ENCODE peak calls at places on chromosomes 1 and 21, in eight cellular contexts. One of them, this sample, is unnamed.

GRCh38 chr1:5811419-5811818 is 180.8 kb downstream of the NPHP4 start:
- DNase-seq in stimulated activated CD4-positive, alpha-beta T cell treated with anti-CD3 and anti-CD28 coated beads, Interleukin-4, amount 100 ng/mL, for 4 hours: no peak
- DNase-seq in choroid plexus epithelial cell: no peak
- DNase-seq in cerebellar cortex: no peak
- DNase-seq in heart right ventricle: no peak
- DNase-seq in AG20443: no peak
- DNase-seq in GM12865: no peak
- DNase-seq in fibroblast of mammary gland: no peak
- DNase-seq in this sample: no peak

GRCh38 chr1:179017383-179018326 is 8.0 kb upstream of the FAM20B start:
- DNase-seq in stimulated activated CD4-positive, alpha-beta T cell treated with anti-CD3 and anti-CD28 coated beads, Interleukin-4, amount 100 ng/mL, for 4 hours: no peak
- DNase-seq in choroid plexus epithelial cell: no peak
- DNase-seq in cerebellar cortex: no peak
- DNase-seq in heart right ventricle: no peak
- DNase-seq in AG20443: peak
- DNase-seq in GM12865: no peak
- DNase-seq in fibroblast of mammary gland: peak
- DNase-seq in this sample: no peak

GRCh38 chr1:29502901-29503300 is 266.6 kb downstream of the PTPRU start:
- DNase-seq in stimulated activated CD4-positive, alpha-beta T cell treated with anti-CD3 and anti-CD28 coated beads, Interleukin-4, amount 100 ng/mL, for 4 hours: no peak
- DNase-seq in choroid plexus epithelial cell: no peak
- DNase-seq in cerebellar cortex: no peak
- DNase-seq in heart right ventricle: no peak
- DNase-seq in AG20443: no peak
- DNase-seq in GM12865: no peak
- DNase-seq in fibroblast of mammary gland: no peak
- DNase-seq in this sample: no peak

GRCh38 chr1:228157381-228158126 is 7.8 kb downstream of the GJC2 start:
- DNase-seq in stimulated activated CD4-positive, alpha-beta T cell treated with anti-CD3 and anti-CD28 coated beads, Interleukin-4, amount 100 ng/mL, for 4 hours: no peak
- DNase-seq in choroid plexus epithelial cell: no peak
- DNase-seq in cerebellar cortex: no peak
- DNase-seq in heart right ventricle: no peak
- DNase-seq in AG20443: no peak
- DNase-seq in GM12865: no peak
- DNase-seq in fibroblast of mammary gland: no peak
- DNase-seq in this sample: no peak

GRCh38 chr1:43839056-43839455 is 94.5 kb upstream of the ARTN start:
- DNase-seq in stimulated activated CD4-positive, alpha-beta T cell treated with anti-CD3 and anti-CD28 coated beads, Interleukin-4, amount 100 ng/mL, for 4 hours: no peak
- DNase-seq in choroid plexus epithelial cell: no peak
- DNase-seq in cerebellar cortex: no peak
- DNase-seq in heart right ventricle: no peak
- DNase-seq in AG20443: no peak
- DNase-seq in GM12865: no peak
- DNase-seq in fibroblast of mammary gland: no peak
- DNase-seq in this sample: no peak

GRCh38 chr1:39076127-39076798 is 50.1 kb downstream of the NDUFS5 start:
- DNase-seq in stimulated activated CD4-positive, alpha-beta T cell treated with anti-CD3 and anti-CD28 coated beads, Interleukin-4, amount 100 ng/mL, for 4 hours: no peak
- DNase-seq in choroid plexus epithelial cell: peak
- DNase-seq in cerebellar cortex: peak
- DNase-seq in heart right ventricle: peak
- DNase-seq in AG20443: peak
- DNase-seq in GM12865: no peak
- DNase-seq in fibroblast of mammary gland: peak
- DNase-seq in this sample: no peak

GRCh38 chr1:200704991-200705390 is 33.7 kb upstream of the CAMSAP2 start:
- DNase-seq in stimulated activated CD4-positive, alpha-beta T cell treated with anti-CD3 and anti-CD28 coated beads, Interleukin-4, amount 100 ng/mL, for 4 hours: no peak
- DNase-seq in choroid plexus epithelial cell: no peak
- DNase-seq in cerebellar cortex: peak
- DNase-seq in heart right ventricle: no peak
- DNase-seq in AG20443: no peak
- DNase-seq in GM12865: no peak
- DNase-seq in fibroblast of mammary gland: no peak
- DNase-seq in this sample: no peak

GRCh38 chr1:46530791-46531409 is 20.5 kb downstream of the KNCN start:
- DNase-seq in stimulated activated CD4-positive, alpha-beta T cell treated with anti-CD3 and anti-CD28 coated beads, Interleukin-4, amount 100 ng/mL, for 4 hours: no peak
- DNase-seq in choroid plexus epithelial cell: no peak
- DNase-seq in cerebellar cortex: no peak
- DNase-seq in heart right ventricle: no peak
- DNase-seq in AG20443: no peak
- DNase-seq in GM12865: no peak
- DNase-seq in fibroblast of mammary gland: no peak
- DNase-seq in this sample: no peak

GRCh38 chr1:182279724-182280506 is 111.7 kb downstream of the GLUL start:
- DNase-seq in stimulated activated CD4-positive, alpha-beta T cell treated with anti-CD3 and anti-CD28 coated beads, Interleukin-4, amount 100 ng/mL, for 4 hours: no peak
- DNase-seq in choroid plexus epithelial cell: no peak
- DNase-seq in cerebellar cortex: no peak
- DNase-seq in heart right ventricle: no peak
- DNase-seq in AG20443: peak
- DNase-seq in GM12865: no peak
- DNase-seq in fibroblast of mammary gland: peak
- DNase-seq in this sample: no peak

GRCh38 chr1:234907585-234908457 is 220.8 kb downstream of the TOMM20 start:
- DNase-seq in stimulated activated CD4-positive, alpha-beta T cell treated with anti-CD3 and anti-CD28 coated beads, Interleukin-4, amount 100 ng/mL, for 4 hours: no peak
- DNase-seq in choroid plexus epithelial cell: peak
- DNase-seq in cerebellar cortex: no peak
- DNase-seq in heart right ventricle: no peak
- DNase-seq in AG20443: peak
- DNase-seq in GM12865: no peak
- DNase-seq in fibroblast of mammary gland: peak
- DNase-seq in this sample: no peak

GRCh38 chr1:54391450-54392071 is 14.6 kb downstream of the SSBP3 start:
- DNase-seq in stimulated activated CD4-positive, alpha-beta T cell treated with anti-CD3 and anti-CD28 coated beads, Interleukin-4, amount 100 ng/mL, for 4 hours: no peak
- DNase-seq in choroid plexus epithelial cell: no peak
- DNase-seq in cerebellar cortex: no peak
- DNase-seq in heart right ventricle: no peak
- DNase-seq in AG20443: no peak
- DNase-seq in GM12865: no peak
- DNase-seq in fibroblast of mammary gland: no peak
- DNase-seq in this sample: no peak

GRCh38 chr21:33157303-33157702 is 72.4 kb upstream of the IFNAR2 start:
- DNase-seq in stimulated activated CD4-positive, alpha-beta T cell treated with anti-CD3 and anti-CD28 coated beads, Interleukin-4, amount 100 ng/mL, for 4 hours: no peak
- DNase-seq in choroid plexus epithelial cell: peak
- DNase-seq in cerebellar cortex: no peak
- DNase-seq in heart right ventricle: no peak
- DNase-seq in AG20443: no peak
- DNase-seq in GM12865: no peak
- DNase-seq in fibroblast of mammary gland: no peak
- DNase-seq in this sample: no peak